ENCODE peak calls at places on chromosomes 12 and 14, in seven cellular contexts. T, S, K, U, Y, R and A are unnamed samples.

GRCh38 chr14:95228240-95228639 is 70.9 kb upstream of the DICER1 start:
- DNase-seq in T (no peak), S (no peak), K (no peak), U (no peak), Y (no peak), R (no peak), A (no peak)

GRCh38 chr14:51691176-51691575 is 39.5 kb downstream of the FRMD6 start:
- DNase-seq in T (no peak), S (peak), K (no peak), U (no peak), Y (no peak), R (no peak), A (no peak)

GRCh38 chr12:66459944-66460482 is 157.7 kb downstream of the HELB start:
- DNase-seq in T (no peak), S (no peak), K (no peak), U (no peak), Y (no peak), R (no peak), A (no peak)

GRCh38 chr14:21087294-21088091 is 11.0 kb downstream of the ZNF219 start:
- DNase-seq in T (peak), S (peak), K (peak), U (peak), Y (peak), R (no peak), A (peak)

GRCh38 chr12:70756118-70756517 is 118.9 kb upstream of the PTPRB start:
- DNase-seq in T (no peak), S (peak), K (no peak), U (no peak), Y (peak), R (no peak), A (no peak)

GRCh38 chr12:6871052-6871957 is 1.8 kb downstream of the SPSB2 start:
- DNase-seq in T (peak), S (peak), K (peak), U (peak), Y (no peak), R (peak), A (peak)

GRCh38 chr12:6141048-6141447 is 16.6 kb upstream of the VWF start:
- DNase-seq in T (no peak), S (no peak), K (no peak), U (no peak), Y (peak), R (no peak), A (peak)

GRCh38 chr14:95519699-95520098 is 3.2 kb upstream of the SYNE3 start:
- DNase-seq in T (no peak), S (peak), K (no peak), U (no peak), Y (peak), R (peak), A (peak)

GRCh38 chr12:95738024-95738611 is 52.4 kb downstream of the NTN4 start:
- DNase-seq in T (no peak), S (no peak), K (no peak), U (no peak), Y (no peak), R (no peak), A (no peak)

GRCh38 chr14:54783660-54784015 is 119.0 kb downstream of the GCH1 start:
- DNase-seq in T (no peak), S (no peak), K (no peak), U (no peak), Y (no peak), R (no peak), A (no peak)

GRCh38 chr14:70709726-70710382 is 68.1 kb downstream of the TTC9 start:
- DNase-seq in T (no peak), S (peak), K (no peak), U (peak), Y (no peak), R (no peak), A (no peak)

GRCh38 chr14:65336191-65336591 is 76.3 kb upstream of the FUT8 start:
- DNase-seq in T (no peak), S (no peak), K (no peak), U (no peak), Y (no peak), R (no peak), A (no peak)

GRCh38 chr12:25034676-25035075 is 85.8 kb upstream of the BCAT1 start:
- DNase-seq in T (no peak), S (peak), K (no peak), U (no peak), Y (no peak), R (no peak), A (no peak)

GRCh38 chr14:54366726-54367707 is 29.8 kb upstream of the CDKN3 start:
- DNase-seq in T (peak), S (peak), K (peak), U (peak), Y (peak), R (peak), A (peak)

GRCh38 chr14:49585803-49586672 is at the start of gene RPS29:
- DNase-seq in T (peak), S (peak), K (peak), U (peak), Y (peak), R (peak), A (peak)

GRCh38 chr14:102811254-102811963 is 34.2 kb downstream of the TRAF3 start:
- DNase-seq in T (no peak), S (no peak), K (peak), U (no peak), Y (no peak), R (no peak), A (no peak)

GRCh38 chr12:31687101-31687527 is 27.6 kb downstream of the ETFBKMT start:
- DNase-seq in T (no peak), S (no peak), K (peak), U (no peak), Y (no peak), R (no peak), A (peak)

GRCh38 chr14:61568572-61569011 is 126.7 kb upstream of the HIF1A start:
- DNase-seq in T (peak), S (no peak), K (peak), U (peak), Y (no peak), R (no peak), A (peak)

GRCh38 chr12:51275088-51275487 is 4.9 kb upstream of the SMAGP start:
- DNase-seq in T (peak), S (no peak), K (no peak), U (no peak), Y (no peak), R (no peak), A (no peak)

GRCh38 chr12:22904485-22904884 is 279.5 kb downstream of the ETNK1 start:
- DNase-seq in T (no peak), S (no peak), K (no peak), U (no peak), Y (no peak), R (no peak), A (no peak)

GRCh38 chr12:7092229-7092985 is at the start of gene C1R:
- DNase-seq in T (peak), S (peak), K (peak), U (peak), Y (peak), R (no peak), A (peak)

GRCh38 chr12:6336859-6337744 is 4.8 kb downstream of the TNFRSF1A start:
- DNase-seq in T (no peak), S (no peak), K (no peak), U (no peak), Y (peak), R (no peak), A (peak)

GRCh38 chr14:53190938-53191337 is 37.8 kb upstream of the DDHD1 start:
- DNase-seq in T (no peak), S (peak), K (no peak), U (no peak), Y (no peak), R (no peak), A (no peak)

GRCh38 chr12:38465020-38465419 is 148.4 kb downstream of the ALG10B start:
- DNase-seq in T (no peak), S (no peak), K (peak), U (no peak), Y (no peak), R (no peak), A (no peak)

GRCh38 chr14:24692382-24693352 is 58.7 kb upstream of the GZMB start:
- DNase-seq in T (no peak), S (no peak), K (no peak), U (no peak), Y (no peak), R (no peak), A (no peak)

GRCh38 chr12:28088566-28089277 is 101.5 kb upstream of the CCDC91 start:
- DNase-seq in T (no peak), S (peak), K (peak), U (no peak), Y (peak), R (no peak), A (no peak)

GRCh38 chr12:126910570-126910969 is 1356.4 kb upstream of the TMEM132C start:
- DNase-seq in T (no peak), S (no peak), K (no peak), U (no peak), Y (no peak), R (no peak), A (no peak)

GRCh38 chr12:117360222-117360550 is 1.2 kb downstream of the NOS1 start:
- DNase-seq in T (peak), S (no peak), K (no peak), U (peak), Y (no peak), R (no peak), A (no peak)

GRCh38 chr12:117362391-117362790 is 965 bp upstream of the NOS1 start:
- DNase-seq in T (no peak), S (no peak), K (no peak), U (no peak), Y (no peak), R (no peak), A (no peak)

GRCh38 chr12:117360551-117361311 is 695 bp downstream of the NOS1 start:
- DNase-seq in T (peak), S (no peak), K (no peak), U (peak), Y (no peak), R (no peak), A (no peak)

GRCh38 chr12:117361905-117362304 is 479 bp upstream of the NOS1 start:
- DNase-seq in T (no peak), S (no peak), K (no peak), U (peak), Y (no peak), R (no peak), A (no peak)

GRCh38 chr12:117361312-117361670 is at the start of gene NOS1:
- DNase-seq in T (peak), S (no peak), K (no peak), U (peak), Y (no peak), R (no peak), A (no peak)
- H3K27ac ChIP-seq in T (no peak), S (no peak), K (no peak), U (no peak), Y (no peak), R (no peak), A (no peak)

DNA sequence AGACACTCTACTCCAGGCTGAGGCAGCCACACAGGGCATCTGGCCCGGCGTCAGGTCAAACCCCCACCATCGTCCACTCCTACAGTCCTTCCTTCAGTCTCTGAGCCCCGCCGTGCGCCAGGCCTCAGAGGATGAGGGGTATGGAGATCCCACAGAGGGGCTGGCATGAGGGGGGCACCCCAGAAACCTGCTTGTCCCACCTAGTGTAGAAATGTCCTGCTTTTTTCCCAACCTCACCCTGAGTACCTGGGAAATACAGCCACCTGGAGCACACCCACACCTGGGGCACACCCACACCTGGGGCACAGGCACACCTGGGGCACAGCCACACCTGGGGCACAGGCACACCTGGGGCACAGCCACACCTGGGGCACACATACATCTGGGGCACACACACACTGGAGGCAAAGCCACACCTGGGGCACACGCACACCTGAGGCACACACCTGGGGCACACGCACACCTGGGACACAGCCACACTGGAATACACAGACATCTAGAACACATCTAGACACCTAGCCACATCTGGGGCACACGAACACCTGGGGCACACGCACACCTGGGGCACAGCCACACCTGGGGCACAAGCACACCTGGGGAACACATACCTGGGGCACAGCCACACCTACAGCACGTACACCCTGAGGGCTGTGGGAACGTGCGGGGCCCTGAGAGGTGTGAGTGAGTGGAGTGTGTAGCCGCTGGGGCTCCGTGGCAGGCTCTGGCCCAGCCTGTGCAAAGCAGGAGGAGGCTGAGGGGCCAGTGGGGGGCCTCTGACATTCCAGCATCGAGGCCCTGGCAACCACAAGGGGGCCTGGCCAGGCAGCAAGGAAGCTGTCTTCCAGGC is 18.4 kb downstream of the AKT1 start:
- DNase-seq in T (peak), S (no peak), K (no peak), U (peak), Y (no peak), R (no peak), A (no peak)
- TF ChIP-seq CTCF in T (no peak), S (no peak), K (no peak), U (peak), Y (no peak), R (no peak), A (no peak)

DNA sequence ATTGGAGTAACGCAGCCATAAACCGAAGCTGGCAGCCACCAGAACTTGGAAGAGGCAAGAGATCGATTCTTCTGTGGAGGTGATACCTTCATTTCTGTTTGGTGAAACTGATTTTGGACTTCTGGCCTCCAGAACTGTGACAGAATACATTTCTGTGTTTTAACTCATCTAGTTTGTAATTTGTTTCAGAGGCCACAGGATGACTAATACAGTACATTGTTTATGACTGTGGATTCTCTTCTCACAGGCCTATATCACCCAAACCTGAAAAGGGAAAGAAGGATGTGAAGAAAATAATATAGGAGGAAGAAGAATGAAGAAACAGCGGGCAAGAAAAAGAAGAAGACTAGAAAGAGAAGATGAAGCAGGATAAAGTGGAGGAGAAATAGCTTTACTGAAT is 263.8 kb upstream of the DIO2 start:
- DNase-seq in T (no peak), S (peak), K (no peak), U (no peak), Y (no peak), R (no peak), A (no peak)
- H3K4me2 ChIP-seq in T (no peak), S (no peak), K (no peak), U (no peak), Y (no peak), R (no peak), A (no peak)

DNA sequence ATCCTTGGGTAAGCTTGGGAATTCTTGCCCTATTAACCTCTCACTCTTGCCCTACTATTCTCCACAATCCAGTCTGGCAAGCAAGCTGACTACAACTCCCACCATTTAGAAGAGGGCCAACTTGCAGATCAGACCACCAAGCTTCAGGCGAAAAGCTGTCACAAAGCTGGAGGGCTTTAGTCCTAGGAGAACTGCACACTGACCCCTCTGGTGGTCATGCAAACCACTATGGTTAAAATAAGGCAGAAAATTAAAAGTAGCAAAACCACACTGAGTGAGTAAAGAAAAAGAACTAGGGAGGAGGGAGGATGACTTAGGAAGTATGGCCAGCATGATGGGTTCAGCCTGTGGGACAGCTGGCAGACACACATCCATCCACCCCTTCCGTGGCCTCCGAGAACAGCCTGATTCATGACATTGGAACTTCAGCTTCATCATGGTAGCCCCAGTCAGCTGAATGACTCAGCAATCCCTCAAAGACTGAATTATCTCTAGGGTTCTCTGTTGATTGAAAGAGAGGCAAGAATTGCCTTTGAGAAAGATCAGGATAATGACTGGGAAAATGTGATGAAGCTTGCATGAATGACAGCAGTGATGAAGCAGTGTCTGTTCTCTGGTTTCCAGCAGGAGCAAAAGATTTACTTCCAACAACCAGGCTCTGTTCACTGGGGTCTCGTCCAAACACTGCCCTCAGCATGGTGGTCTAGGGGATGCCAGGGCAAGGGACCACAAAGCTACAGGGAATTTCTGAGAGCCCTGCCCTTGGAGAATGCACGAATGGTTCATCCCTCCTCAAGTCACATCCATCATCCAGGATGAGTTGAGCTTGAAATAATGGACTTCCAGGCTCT is 24.4 kb downstream of the PITPNM2 start:
- DNase-seq in T (no peak), S (peak), K (no peak), U (no peak), Y (peak), R (peak), A (no peak)
- H3K27ac ChIP-seq in T (no peak), S (peak), K (no peak), U (no peak), Y (peak), R (peak), A (no peak)

DNA sequence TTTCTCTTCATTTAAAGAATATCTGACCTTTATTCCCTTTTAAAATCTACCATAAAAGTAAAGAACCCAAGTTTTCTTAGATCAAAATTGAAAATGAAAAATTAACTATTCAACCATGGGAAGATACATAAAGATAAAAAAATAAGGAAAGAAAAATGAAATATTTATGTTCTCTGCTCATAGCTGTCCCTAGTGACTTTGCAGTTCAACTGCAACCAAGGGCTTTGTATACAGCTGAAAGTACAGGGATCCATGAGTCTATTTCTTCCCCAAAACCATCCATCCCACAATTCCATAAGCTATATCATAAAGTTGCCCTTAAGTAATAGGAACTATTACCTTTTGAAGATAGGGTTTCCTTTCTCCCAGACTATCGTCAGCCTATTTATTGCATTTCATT is 113.1 kb downstream of the ITPR2 start:
- DNase-seq in T (no peak), S (no peak), K (no peak), U (no peak), Y (no peak), R (no peak), A (no peak)
- TF ChIP-seq CTCF in T (peak), S (peak), K (no peak), U (no peak), Y (no peak), R (no peak), A (peak)

GRCh38 chr12:124480469-124481256 is 86.7 kb downstream of the NCOR2 start:
- DNase-seq in T (no peak), S (peak), K (peak), U (no peak), Y (no peak), R (no peak), A (peak)

GRCh38 chr12:124478416-124478815 is 89.0 kb downstream of the NCOR2 start:
- DNase-seq in T (no peak), S (no peak), K (no peak), U (no peak), Y (no peak), R (no peak), A (no peak)

GRCh38 chr12:124478985-124479645 is 88.3 kb downstream of the NCOR2 start:
- DNase-seq in T (no peak), S (no peak), K (no peak), U (no peak), Y (no peak), R (no peak), A (no peak)

GRCh38 chr12:124481257-124481750 is 86.1 kb downstream of the NCOR2 start:
- DNase-seq in T (no peak), S (no peak), K (no peak), U (no peak), Y (no peak), R (no peak), A (no peak)

DNA sequence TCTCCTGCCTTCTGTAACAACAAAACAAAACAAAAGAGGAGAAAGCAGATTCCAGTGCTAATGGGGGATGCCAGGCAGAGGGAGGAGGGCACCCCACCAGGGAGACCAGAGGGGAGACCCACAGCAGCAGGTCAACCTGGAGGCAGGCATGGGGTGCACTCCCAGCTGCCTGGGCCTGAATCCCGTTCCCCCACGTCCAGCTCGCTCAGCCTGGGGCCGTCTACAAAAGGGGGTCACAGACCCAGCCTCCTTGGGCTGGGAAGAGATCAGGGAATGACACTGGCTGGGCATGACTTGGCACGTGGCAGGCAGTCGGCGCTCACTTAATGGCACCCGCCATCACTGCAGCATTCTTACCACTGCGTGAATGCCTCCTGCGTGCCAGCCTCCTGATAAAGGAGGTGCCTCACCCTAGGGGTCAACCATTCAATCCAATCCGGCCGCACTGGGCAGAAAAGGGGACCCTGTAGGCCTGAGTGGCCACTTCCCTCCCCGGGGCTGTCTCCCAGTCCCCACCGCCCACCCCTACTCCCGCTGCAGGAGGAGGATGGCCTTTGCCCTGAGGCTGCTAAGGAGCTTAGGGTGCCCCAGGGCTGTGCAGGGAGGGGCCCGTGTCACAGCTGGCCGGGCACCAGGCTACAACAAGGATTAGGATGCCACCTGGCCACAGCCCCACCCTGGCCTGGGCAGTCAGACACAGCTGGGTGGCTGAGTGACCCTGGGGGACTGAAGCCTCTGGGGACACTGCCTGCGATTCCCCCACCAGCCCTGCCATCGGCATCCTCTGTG is 87.5 kb downstream of the NCOR2 start:
- DNase-seq in T (peak), S (no peak), K (no peak), U (no peak), Y (no peak), R (no peak), A (no peak)
- H3K4me2 ChIP-seq in T (peak), S (peak), K (peak), U (no peak), Y (no peak), R (no peak), A (peak)

GRCh38 chr12:29640589-29641345 is 143.0 kb downstream of the TMTC1 start:
- DNase-seq in T (peak), S (peak), K (no peak), U (peak), Y (no peak), R (peak), A (no peak)
- H3K27ac ChIP-seq in T (peak), S (peak), K (no peak), U (no peak), Y (no peak), R (peak), A (no peak)